ENCODE peak calls at places on chromosomes 1 and 21, in nine cellular contexts. O, J, I, F, S, H, X, L and R are unnamed samples.

GRCh38 chr1:86370627-86371026 is 25.5 kb downstream of the ODF2L start:
- DNase-seq in O (no peak), J (no peak), I (no peak), F (no peak), S (no peak), H (no peak), X (no peak), L (no peak), R (no peak)

GRCh38 chr1:102588536-102588935 is 519.8 kb downstream of the COL11A1 start:
- DNase-seq in O (no peak), J (no peak), I (no peak), F (no peak), S (no peak), H (no peak), X (no peak), L (no peak), R (no peak)

GRCh38 chr1:8818325-8818775 is 910 bp upstream of the RERE start:
- DNase-seq in O (no peak), J (no peak), I (peak), F (no peak), S (peak), H (peak), X (no peak), L (no peak), R (no peak)

GRCh38 chr21:45471229-45472052 is 66.5 kb downstream of the COL18A1 start:
- DNase-seq in O (no peak), J (no peak), I (no peak), F (peak), S (no peak), H (peak), X (no peak), L (no peak), R (no peak)

GRCh38 chr1:114505148-114505561 is 5.8 kb downstream of the TRIM33 start:
- DNase-seq in O (no peak), J (no peak), I (no peak), F (no peak), S (no peak), H (no peak), X (no peak), L (no peak), R (no peak)

GRCh38 chr1:172966844-172967540 is 83.7 kb downstream of the TNFSF18 start:
- DNase-seq in O (no peak), J (no peak), I (no peak), F (no peak), S (no peak), H (no peak), X (no peak), L (no peak), R (no peak)

GRCh38 chr1:162003825-162004205 is 19.9 kb downstream of the OLFML2B start:
- DNase-seq in O (no peak), J (no peak), I (no peak), F (no peak), S (peak), H (peak), X (no peak), L (no peak), R (no peak)

GRCh38 chr1:227767401-227768396 is 32.5 kb downstream of the SNAP47 start:
- DNase-seq in O (no peak), J (no peak), I (no peak), F (no peak), S (no peak), H (no peak), X (no peak), L (no peak), R (no peak)

GRCh38 chr1:88595355-88595754 is 88.7 kb upstream of the PKN2 start:
- DNase-seq in O (no peak), J (no peak), I (no peak), F (no peak), S (no peak), H (no peak), X (no peak), L (no peak), R (no peak)

GRCh38 chr1:59422921-59423575 is 126.2 kb downstream of the FGGY start:
- DNase-seq in O (peak), J (no peak), I (peak), F (no peak), S (peak), H (peak), X (no peak), L (peak), R (peak)

GRCh38 chr21:29378814-29379213 is 80.1 kb downstream of the BACH1 start:
- DNase-seq in O (no peak), J (no peak), I (peak), F (no peak), S (no peak), H (no peak), X (no peak), L (no peak), R (no peak)

GRCh38 chr1:51973587-51974474 is 16.7 kb downstream of the RAB3B start:
- DNase-seq in O (no peak), J (no peak), I (no peak), F (no peak), S (no peak), H (no peak), X (no peak), L (no peak), R (no peak)

GRCh38 chr1:234929369-234929768 is 199.3 kb downstream of the TOMM20 start:
- DNase-seq in O (no peak), J (no peak), I (no peak), F (no peak), S (peak), H (no peak), X (no peak), L (peak), R (no peak)

GRCh38 chr1:91282695-91283420 is 121.8 kb downstream of the HFM1 start:
- DNase-seq in O (no peak), J (peak), I (peak), F (no peak), S (no peak), H (peak), X (no peak), L (no peak), R (peak)

GRCh38 chr1:9717193-9718005 is 65.9 kb downstream of the PIK3CD start:
- DNase-seq in O (peak), J (no peak), I (peak), F (peak), S (peak), H (peak), X (peak), L (no peak), R (peak)

GRCh38 chr1:201917362-201918033 is 28.8 kb downstream of the SHISA4 start:
- DNase-seq in O (no peak), J (peak), I (no peak), F (no peak), S (no peak), H (no peak), X (no peak), L (no peak), R (peak)

GRCh38 chr1:212860713-212861581 is 2.9 kb downstream of the FLVCR1 start:
- DNase-seq in O (no peak), J (no peak), I (no peak), F (no peak), S (no peak), H (no peak), X (no peak), L (no peak), R (no peak)

GRCh38 chr1:167904641-167905040 is 9.3 kb downstream of the ADCY10 start:
- DNase-seq in O (no peak), J (no peak), I (no peak), F (no peak), S (no peak), H (no peak), X (no peak), L (no peak), R (peak)

GRCh38 chr21:8991088-8991907 is 1530.1 kb upstream of the TPTE start:
- DNase-seq in O (no peak), J (no peak), I (no peak), F (no peak), S (peak), H (no peak), X (no peak), L (no peak), R (no peak)

GRCh38 chr1:215992620-215993019 is 425.5 kb downstream of the KCTD3 start:
- DNase-seq in O (no peak), J (peak), I (no peak), F (no peak), S (no peak), H (no peak), X (no peak), L (no peak), R (no peak)

GRCh38 chr1:32336963-32337675 is 1.1 kb upstream of the MARCKSL1 start:
- DNase-seq in O (peak), J (no peak), I (peak), F (no peak), S (no peak), H (peak), X (no peak), L (no peak), R (peak)

GRCh38 chr1:184160236-184160635 is 108.7 kb downstream of the TSEN15 start:
- DNase-seq in O (no peak), J (no peak), I (no peak), F (no peak), S (no peak), H (no peak), X (no peak), L (no peak), R (no peak)

GRCh38 chr1:41558761-41559171 is 74.3 kb upstream of the EDN2 start:
- DNase-seq in O (no peak), J (no peak), I (peak), F (no peak), S (peak), H (peak), X (no peak), L (no peak), R (peak)

GRCh38 chr1:247293047-247293446 is 37.2 kb downstream of the VN1R5 start:
- DNase-seq in O (no peak), J (no peak), I (no peak), F (no peak), S (peak), H (no peak), X (no peak), L (peak), R (no peak)

GRCh38 chr1:29762635-29763034 is 526.3 kb downstream of the PTPRU start:
- DNase-seq in O (no peak), J (no peak), I (no peak), F (no peak), S (peak), H (no peak), X (no peak), L (peak), R (no peak)

GRCh38 chr1:24443241-24443656 is 27.6 kb downstream of the NIPAL3 start:
- DNase-seq in O (no peak), J (no peak), I (no peak), F (no peak), S (peak), H (no peak), X (no peak), L (no peak), R (no peak)

GRCh38 chr1:219324629-219325367 is 151.1 kb downstream of the LYPLAL1 start:
- DNase-seq in O (no peak), J (peak), I (no peak), F (no peak), S (no peak), H (no peak), X (no peak), L (no peak), R (no peak)

GRCh38 chr1:157626099-157626498 is 28.2 kb upstream of the FCRL4 start:
- DNase-seq in O (peak), J (no peak), I (no peak), F (no peak), S (no peak), H (no peak), X (no peak), L (no peak), R (no peak)

GRCh38 chr21:31442339-31442738 is 98.3 kb upstream of the TIAM1 start:
- DNase-seq in O (no peak), J (no peak), I (no peak), F (no peak), S (no peak), H (no peak), X (no peak), L (no peak), R (no peak)

GRCh38 chr1:58874757-58875755 is 91.2 kb upstream of the JUN start:
- DNase-seq in O (no peak), J (no peak), I (peak), F (no peak), S (no peak), H (peak), X (no peak), L (no peak), R (no peak)

GRCh38 chr21:45499970-45500575 is 42.2 kb downstream of the SLC19A1 start:
- DNase-seq in O (no peak), J (no peak), I (no peak), F (peak), S (peak), H (no peak), X (no peak), L (peak), R (no peak)

GRCh38 chr21:44353200-44353970 is at the start of gene TRPM2:
- DNase-seq in O (peak), J (no peak), I (peak), F (peak), S (no peak), H (peak), X (no peak), L (no peak), R (no peak)

GRCh38 chr1:183915634-183916510 is 111.0 kb downstream of the RGL1 start:
- DNase-seq in O (peak), J (peak), I (peak), F (no peak), S (peak), H (peak), X (peak), L (no peak), R (peak)

GRCh38 chr1:64864018-64864945 is 102.1 kb downstream of the JAK1 start:
- DNase-seq in O (peak), J (no peak), I (peak), F (no peak), S (peak), H (peak), X (peak), L (no peak), R (peak)
- TF ChIP-seq POLR2A in O (no peak), J (no peak), I (no peak), F (no peak), S (no peak), H (no peak), X (no peak), L (no peak), R (no peak)

GRCh38 chr1:53842347-53842746 is 4.3 kb upstream of the NDC1 start:
- DNase-seq in O (no peak), J (no peak), I (no peak), F (no peak), S (no peak), H (no peak), X (no peak), L (no peak), R (no peak)

GRCh38 chr1:53838654-53838974 is 518 bp upstream of the NDC1 start:
- DNase-seq in O (no peak), J (no peak), I (no peak), F (no peak), S (no peak), H (no peak), X (no peak), L (no peak), R (no peak)

GRCh38 chr1:53834776-53835175 is 3.3 kb downstream of the NDC1 start:
- DNase-seq in O (no peak), J (no peak), I (no peak), F (no peak), S (peak), H (no peak), X (no peak), L (no peak), R (no peak)

GRCh38 chr1:53835491-53835890 is 2.6 kb downstream of the NDC1 start:
- DNase-seq in O (no peak), J (no peak), I (no peak), F (no peak), S (no peak), H (no peak), X (no peak), L (no peak), R (no peak)

DNA sequence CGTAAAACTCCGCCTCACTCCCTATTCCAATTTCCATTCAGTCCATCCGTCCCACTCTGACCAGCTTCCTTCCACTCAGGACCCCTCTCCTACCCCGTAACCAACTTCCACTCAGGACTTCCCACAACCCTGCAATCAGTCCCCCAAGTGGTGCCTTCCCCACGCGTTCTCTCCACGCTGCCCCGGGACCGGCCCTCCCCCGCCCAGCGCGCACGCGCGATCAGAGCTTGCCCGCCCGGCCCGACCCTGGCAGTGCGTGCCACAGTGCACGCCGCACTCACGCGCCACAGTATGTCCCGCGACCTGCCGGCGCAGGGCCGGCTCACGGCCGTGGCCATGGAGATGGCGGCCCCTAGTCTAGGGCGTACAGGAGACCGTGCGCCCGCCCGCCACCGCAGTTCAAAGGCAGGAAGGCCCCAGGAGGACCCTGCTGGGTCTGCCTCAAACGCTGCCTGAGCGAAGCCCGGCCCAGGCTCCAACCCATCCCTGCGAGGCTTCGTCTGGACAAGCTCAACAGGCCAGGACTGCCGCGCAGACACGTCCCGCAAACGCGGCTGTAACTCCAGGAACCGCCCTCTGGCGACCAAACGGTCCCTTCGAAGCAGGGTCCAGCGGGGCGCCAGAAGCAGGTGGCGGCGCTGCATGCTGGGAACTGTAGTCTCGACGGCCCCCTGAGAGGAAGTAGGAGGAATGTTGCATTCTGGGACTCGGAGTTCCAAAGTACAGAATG is at the start of gene NDC1:
- DNase-seq in O (peak), J (peak), I (peak), F (peak), S (peak), H (peak), X (peak), L (peak), R (peak)
- TF ChIP-seq POLR2A in O (peak), J (peak), I (no peak), F (no peak), S (no peak), H (peak), X (peak), L (peak), R (no peak)

GRCh38 chr1:12053752-12054548 is 9.2 kb upstream of the TNFRSF8 start:
- DNase-seq in O (no peak), J (no peak), I (no peak), F (no peak), S (no peak), H (no peak), X (no peak), L (no peak), R (no peak)
- TF ChIP-seq POLR2A in O (no peak), J (no peak), I (no peak), F (no peak), S (no peak), H (no peak), X (no peak), L (no peak), R (no peak)

GRCh38 chr1:117048431-117049133 is 11.5 kb upstream of the TTF2 start:
- DNase-seq in O (no peak), J (no peak), I (no peak), F (no peak), S (no peak), H (no peak), X (no peak), L (no peak), R (peak)

GRCh38 chr1:117054068-117054467 is 6.1 kb upstream of the TTF2 start:
- DNase-seq in O (no peak), J (no peak), I (no peak), F (no peak), S (no peak), H (no peak), X (no peak), L (no peak), R (no peak)

GRCh38 chr1:117047271-117047670 is 12.9 kb upstream of the TTF2 start:
- DNase-seq in O (no peak), J (no peak), I (no peak), F (no peak), S (no peak), H (no peak), X (no peak), L (no peak), R (no peak)

GRCh38 chr1:117049857-117050256 is 10.3 kb upstream of the TTF2 start:
- DNase-seq in O (peak), J (no peak), I (no peak), F (no peak), S (no peak), H (no peak), X (no peak), L (no peak), R (no peak)

GRCh38 chr1:117051224-117052064 is 8.7 kb upstream of the TTF2 start:
- DNase-seq in O (peak), J (no peak), I (peak), F (no peak), S (no peak), H (no peak), X (no peak), L (no peak), R (no peak)
- TF ChIP-seq POLR2A in O (no peak), J (no peak), I (no peak), F (no peak), S (no peak), H (no peak), X (no peak), L (no peak), R (no peak)

DNA sequence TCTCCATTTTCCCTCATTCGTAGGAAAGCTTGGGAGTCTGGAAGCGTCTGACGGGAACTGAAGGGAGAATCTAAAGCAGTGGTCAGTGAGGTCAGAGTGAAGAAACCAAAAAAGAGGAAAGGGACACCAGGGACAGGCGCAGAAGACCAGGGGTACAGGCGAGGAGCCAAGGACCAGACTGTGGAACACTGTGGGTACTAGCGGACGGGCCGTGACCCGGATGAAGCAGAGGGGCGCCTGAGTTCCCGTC is 164 bp upstream of the MTX1 start:
- DNase-seq in O (no peak), J (no peak), I (no peak), F (no peak), S (no peak), H (no peak), X (no peak), L (no peak), R (no peak)
- TF ChIP-seq POLR2A in O (no peak), J (peak), I (no peak), F (no peak), S (no peak), H (no peak), X (no peak), L (no peak), R (no peak)

DNA sequence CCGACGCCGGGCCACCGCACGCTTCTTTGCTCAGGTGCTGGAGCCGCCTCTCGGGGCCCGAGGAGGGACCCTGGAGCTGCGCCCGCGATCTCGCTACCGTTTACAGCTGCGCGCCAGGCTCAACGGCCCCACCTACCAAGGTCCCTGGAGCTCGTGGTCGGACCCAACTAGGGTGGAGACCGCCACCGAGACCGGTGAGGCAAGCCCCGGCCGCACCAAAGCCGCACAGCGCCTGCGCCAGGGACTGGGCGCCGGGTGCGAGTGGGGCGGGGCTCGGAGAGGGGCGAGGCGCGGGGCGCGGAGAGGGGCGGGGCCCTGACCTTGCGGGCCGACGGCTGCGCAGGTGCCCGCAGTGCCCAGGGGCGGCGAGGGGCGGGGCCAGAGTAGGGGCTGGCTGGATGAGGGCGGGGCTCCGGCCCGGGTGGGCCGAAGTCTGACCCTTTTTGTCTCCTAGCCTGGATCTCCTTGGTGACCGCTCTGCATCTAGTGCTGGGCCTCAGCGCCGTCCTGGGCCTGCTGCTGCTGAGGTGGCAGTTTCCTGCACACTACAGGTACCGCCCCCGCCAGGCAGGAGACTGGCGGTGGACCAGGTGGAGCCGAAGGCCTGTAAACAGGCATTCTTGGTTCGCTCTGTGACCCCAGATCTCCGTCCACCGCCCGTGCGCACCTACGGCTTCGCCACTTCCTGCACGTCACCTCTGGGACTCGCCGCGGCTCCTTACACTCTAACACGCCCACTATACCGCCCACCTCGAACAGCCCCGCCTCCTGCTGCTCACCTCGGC is 9.8 kb upstream of the CDC20 start:
- DNase-seq in O (peak), J (peak), I (peak), F (peak), S (peak), H (peak), X (peak), L (peak), R (peak)
- TF ChIP-seq POLR2A in O (peak), J (peak), I (no peak), F (no peak), S (no peak), H (peak), X (peak), L (peak), R (peak)